ENCODE peak calls at places on chromosomes 3 and 15, in ten cellular contexts. L is A549, D is right lobe of liver, U is IMR-90, K is lower leg skin, V is tibial nerve, O is stomach, J is HCT116, Y is transverse colon, A is prostate gland. W is an unnamed sample.

GRCh38 chr3:124860599-124860998 is 26.6 kb downstream of the ITGB5 start:
- DNase-seq in D (no peak), Y (peak; percentile 58), O (peak; percentile 46), U (peak; percentile 96), J (peak; percentile 80), A (peak; percentile 50), V (peak; percentile 64), K (peak; percentile 83), L (peak; percentile 70), W (peak; percentile 62)

GRCh38 chr15:97520689-97521088 is 439.8 kb upstream of the ARRDC4 start:
- DNase-seq in Y (no peak), O (no peak), D (no peak), A (no peak), K (no peak), J (no peak), L (no peak), U (no peak), V (no peak), W (no peak)

GRCh38 chr15:94383041-94383440 is 151.7 kb downstream of the MCTP2 start:
- DNase-seq in Y (no peak), K (no peak), L (no peak), O (no peak), V (no peak), U (no peak), J (no peak), D (no peak), A (no peak), W (no peak)

GRCh38 chr15:25777047-25777446 is 86.1 kb downstream of the ATP10A start:
- DNase-seq in V (no peak), A (no peak), L (no peak), J (no peak), O (no peak), Y (no peak), D (peak; percentile 29), U (no peak), K (no peak), W (no peak)

GRCh38 chr3:195466251-195466650 is 23.4 kb upstream of the ACAP2 start:
- DNase-seq in J (no peak), L (no peak), D (no peak), U (no peak), O (no peak), K (peak; percentile 2), Y (no peak), V (no peak), A (no peak), W (no peak)

GRCh38 chr15:64760056-64760455 is 15.3 kb downstream of the RBPMS2 start:
- DNase-seq in Y (no peak), J (no peak), V (no peak), A (no peak), O (no peak), D (no peak), K (no peak), U (no peak), L (no peak), W (no peak)

GRCh38 chr3:26840272-26840870 is 217.8 kb downstream of the LRRC3B start:
- DNase-seq in A (no peak), D (no peak), J (no peak), Y (no peak), L (no peak), U (no peak), K (no peak), O (no peak), V (no peak), W (no peak)

GRCh38 chr3:8446845-8447244 is 54.8 kb upstream of the LMCD1 start:
- DNase-seq in A (no peak), L (no peak), J (no peak), O (no peak), Y (no peak), K (no peak), U (no peak), D (no peak), V (no peak), W (no peak)

GRCh38 chr15:29102911-29103824 is 166.5 kb downstream of the NSMCE3 start:
- DNase-seq in L (no peak), V (no peak), O (no peak), K (no peak), J (no peak), Y (no peak), A (no peak), D (no peak), U (no peak), W (no peak)

GRCh38 chr15:29106116-29106515 is 163.5 kb downstream of the NSMCE3 start:
- DNase-seq in U (no peak), O (no peak), J (no peak), L (no peak), Y (no peak), D (no peak), V (no peak), A (no peak), K (no peak), W (no peak)

GRCh38 chr15:29104566-29104880 is 165.1 kb downstream of the NSMCE3 start:
- DNase-seq in U (no peak), J (no peak), K (no peak), D (no peak), V (no peak), O (no peak), Y (no peak), A (no peak), L (no peak), W (no peak)

GRCh38 chr15:29105151-29105785 is 164.4 kb downstream of the NSMCE3 start:
- DNase-seq in O (no peak), L (no peak), A (no peak), V (no peak), Y (no peak), K (no peak), U (no peak), D (no peak), J (no peak), W (no peak)

GRCh38 chr15:29103825-29104565 is 165.6 kb downstream of the NSMCE3 start:
- DNase-seq in L (peak; percentile 70), U (peak; percentile 68), O (peak; percentile 44), A (peak; percentile 52), Y (peak; percentile 58), K (no peak), J (peak; percentile 33), D (no peak), V (peak; percentile 44), W (peak; percentile 36)
- H3K4me3 ChIP-seq in L (no peak overlapping the region), U (no peak overlapping the region), O (peak overlapping the region; percentile 35), A (peak overlapping the region; percentile 22), Y (no peak overlapping the region), K (no peak overlapping the region), J (no peak overlapping the region), D (peak overlapping the region; percentile 21), V (peak overlapping the region; percentile 52), W (peak overlapping the region; percentile 70)

GRCh38 chr15:99732711-99733267 is 448 bp downstream of the LYSMD4 start:
- DNase-seq in A (peak; percentile 14), D (no peak), K (peak; percentile 50), U (no peak), O (peak; percentile 33), J (no peak), Y (no peak), V (no peak), L (no peak), W (no peak)

GRCh38 chr15:99734575-99734974 is 1.3 kb upstream of the LYSMD4 start:
- DNase-seq in L (no peak), Y (no peak), A (no peak), J (no peak), V (no peak), O (no peak), D (no peak), K (no peak), U (no peak), W (no peak)

GRCh38 chr15:99732268-99732641 is 982 bp downstream of the LYSMD4 start:
- DNase-seq in U (peak; percentile 20), Y (no peak), O (no peak), A (no peak), D (no peak), J (no peak), V (no peak), K (no peak), L (no peak), W (no peak)

GRCh38 chr15:99731336-99732267 is 1.6 kb downstream of the LYSMD4 start:
- DNase-seq in A (peak; percentile 34), K (no peak), O (peak; percentile 31), D (no peak), Y (no peak), U (no peak), V (no peak), J (no peak), L (no peak), W (no peak)

DNA sequence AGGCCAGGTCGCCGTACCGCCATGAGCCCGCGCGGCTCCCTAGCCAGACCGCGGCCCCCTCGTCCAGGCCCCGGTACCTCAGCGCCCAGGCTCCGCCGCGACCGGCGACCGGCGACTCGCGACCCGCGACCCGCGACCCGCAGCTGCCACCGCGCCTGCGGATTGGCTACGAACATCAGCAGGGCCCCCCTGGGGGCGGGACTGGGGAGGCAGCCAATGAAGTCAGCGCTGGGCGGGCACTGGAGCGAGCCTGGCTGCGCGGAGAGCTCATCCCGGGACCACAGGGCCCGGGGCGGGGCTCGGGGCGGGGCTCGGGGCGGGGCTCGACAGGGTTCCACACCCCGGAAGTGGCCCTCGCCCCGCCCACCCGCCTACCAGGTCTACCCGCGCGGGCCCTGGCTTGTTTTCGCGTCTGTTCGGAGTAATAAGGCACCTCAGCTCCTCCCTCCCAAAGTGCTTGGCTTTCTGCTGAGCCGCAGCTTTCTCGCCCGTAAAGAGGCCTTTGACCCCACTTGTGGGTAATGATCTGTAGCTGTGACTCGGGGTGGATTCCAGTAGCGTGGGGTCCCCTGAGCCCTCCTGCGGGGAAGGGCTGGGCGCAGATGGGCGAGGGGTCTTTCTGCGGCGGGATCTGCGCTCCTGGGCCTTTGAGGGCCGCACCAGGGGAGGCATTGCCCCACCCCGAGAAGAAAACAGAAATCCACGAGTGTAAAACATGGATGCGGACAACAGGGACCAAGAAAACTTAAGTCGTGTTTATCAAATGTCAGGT is at the start of gene LYSMD4:
- DNase-seq in O (peak; percentile 99), V (peak; percentile 98), J (peak; percentile 84), Y (peak; percentile 100), K (peak; percentile 97), L (peak; percentile 96), D (peak; percentile 99), A (peak; percentile 98), U (peak; percentile 88), W (peak; percentile 100)
- TF ChIP-seq POLR2A in O (no peak), V (peak; percentile 88), J (no peak), Y (peak; percentile 56), K (no peak), L (peak; percentile 69), D (peak; percentile 60), A (peak; percentile 79), U (no peak), W (peak; percentile 22)

GRCh38 chr3:178146406-178146831 is 389.8 kb upstream of the KCNMB2 start:
- DNase-seq in U (no peak), O (no peak), Y (no peak), L (no peak), K (no peak), A (peak; percentile 33), J (no peak), D (no peak), V (no peak), W (no peak)
- TF ChIP-seq CTCF in U (no peak), O (no peak), Y (no peak), L (no peak), K (no peak), A (no peak), J (no peak), D (no peak), V (no peak), W (no peak)

GRCh38 chr3:72101538-72101937 is 316.6 kb upstream of the PROK2 start:
- DNase-seq in A (no peak), O (no peak), D (no peak), Y (no peak), L (no peak), J (no peak), U (no peak), V (no peak), K (no peak), W (no peak)

GRCh38 chr3:72099331-72100061 is 314.5 kb upstream of the PROK2 start:
- DNase-seq in Y (no peak), A (no peak), U (no peak), K (no peak), D (no peak), J (no peak), L (no peak), V (no peak), O (no peak), W (no peak)

GRCh38 chr3:72100626-72101187 is 315.8 kb upstream of the PROK2 start:
- DNase-seq in A (peak; percentile 20), K (peak; percentile 65), J (no peak), U (peak; percentile 60), Y (peak; percentile 85), L (peak; percentile 36), O (peak; percentile 75), V (peak; percentile 73), D (peak; percentile 80), W (no peak)

GRCh38 chr3:72102057-72102711 is 317.2 kb upstream of the PROK2 start:
- DNase-seq in Y (no peak), O (no peak), D (no peak), V (no peak), J (no peak), L (no peak), U (no peak), A (no peak), K (no peak), W (no peak)

DNA sequence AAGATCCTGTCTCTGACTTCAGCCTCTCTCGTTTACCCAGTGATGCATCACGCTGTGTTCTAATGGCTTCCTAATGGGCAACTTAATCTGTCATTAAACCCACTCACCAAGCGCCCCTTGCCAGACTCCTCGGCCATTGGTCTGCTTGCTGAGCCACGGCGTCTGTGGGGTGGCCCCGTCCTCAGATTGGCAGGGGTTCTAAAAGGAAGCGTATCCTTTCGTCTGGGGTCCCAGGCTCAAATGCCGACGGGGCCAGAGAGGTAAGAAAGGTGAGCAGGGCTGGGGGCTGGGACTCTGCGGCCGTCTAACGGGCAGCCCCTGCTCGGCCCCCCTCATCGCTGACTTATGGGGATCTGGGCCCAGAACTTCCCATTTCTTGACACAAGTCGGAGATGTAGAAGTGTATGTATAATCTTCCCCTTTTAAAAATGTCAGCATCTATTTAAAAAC is 315.1 kb upstream of the PROK2 start:
- DNase-seq in Y (no peak), A (no peak), O (no peak), V (no peak), J (no peak), U (no peak), K (no peak), L (no peak), D (no peak), W (no peak)
- H3K4me3 ChIP-seq in Y (no peak overlapping the region), A (peak overlapping the region; percentile 12), O (peak overlapping the region; percentile 42), V (peak overlapping the region; percentile 40), J (no peak overlapping the region), U (no peak overlapping the region), K (no peak overlapping the region), L (no peak overlapping the region), D (peak overlapping the region; percentile 34), W (no peak overlapping the region)